ENCODE peak calls at places on chromosomes 11 and 22, in five cellular contexts. S is activated naive CD8-positive, alpha-beta T cell treated with anti-CD3 and anti-CD28 coated beads, Interleukin-2, amount 50 U/mL, for 24 hours; T is right cardiac atrium; O is T-cell; Z is naive thymus-derived CD8-positive, alpha-beta T cell. G is an unnamed sample.

GRCh38 chr11:8766043-8766992 is 83.7 kb downstream of the RPL27A start:
- ATAC-seq in Z (no peak), T (no peak), S (no peak), O (no peak), G (no peak)

GRCh38 chr22:37148742-37149665 is 712 bp downstream of the IL2RB start:
- ATAC-seq in Z (no peak), T (peak), S (peak), O (peak), G (peak)

GRCh38 chr11:130112071-130112830 is 42.6 kb downstream of the APLP2 start:
- ATAC-seq in T (no peak), S (no peak), O (no peak), Z (no peak), G (no peak)

GRCh38 chr11:68043349-68044144 is 4.7 kb downstream of the TCIRG1 start:
- ATAC-seq in Z (no peak), T (no peak), S (no peak), O (no peak), G (no peak)

GRCh38 chr11:103433380-103433779 is 324.2 kb downstream of the DYNC2H1 start:
- ATAC-seq in T (no peak), Z (no peak), O (no peak), S (no peak), G (no peak)

GRCh38 chr22:20084547-20085413 is 4.7 kb downstream of the DGCR8 start:
- ATAC-seq in Z (no peak), O (no peak), S (no peak), T (no peak), G (no peak)

GRCh38 chr22:17931400-17931825 is 92.9 kb downstream of the MICAL3 start:
- ATAC-seq in T (peak), O (no peak), S (no peak), Z (no peak), G (peak)

GRCh38 chr11:70481625-70482528 is 83.5 kb downstream of the CTTN start:
- ATAC-seq in T (peak), Z (no peak), O (no peak), S (no peak), G (no peak)

GRCh38 chr22:32446321-32446720 is 17.9 kb downstream of the BPIFC start:
- ATAC-seq in O (no peak), S (no peak), T (no peak), Z (no peak), G (no peak)

GRCh38 chr11:65184146-65184545 is 2.4 kb downstream of the CAPN1 start:
- ATAC-seq in T (no peak), S (no peak), Z (no peak), O (no peak), G (no peak)

GRCh38 chr22:38187413-38188212 is 6.0 kb upstream of the PLA2G6 start:
- ATAC-seq in T (no peak), Z (no peak), S (no peak), O (no peak), G (no peak)

GRCh38 chr11:94405062-94405461 is 3.8 kb upstream of the GPR83 start:
- ATAC-seq in O (no peak), S (no peak), T (no peak), Z (no peak), G (no peak)

GRCh38 chr11:19101803-19102520 is 15.0 kb upstream of the ZDHHC13 start:
- ATAC-seq in Z (no peak), S (no peak), T (no peak), O (no peak), G (no peak)

GRCh38 chr22:43550024-43550620 is 138.3 kb downstream of the MPPED1 start:
- ATAC-seq in O (no peak), S (no peak), Z (no peak), T (no peak), G (no peak)

GRCh38 chr11:119618208-119618909 is 110.6 kb downstream of the NECTIN1 start:
- ATAC-seq in Z (no peak), T (no peak), O (no peak), S (no peak), G (no peak)

GRCh38 chr11:62627718-62628117 is 5.9 kb upstream of the B3GAT3 start:
- ATAC-seq in S (no peak), T (no peak), O (peak), Z (peak), G (no peak)

GRCh38 chr11:76115555-76115954 is 90.7 kb downstream of the WNT11 start:
- ATAC-seq in O (no peak), T (no peak), Z (no peak), S (no peak), G (peak)